ENCODE peak calls at places on chromosomes 5 and 9, in seven cellular contexts. T, B, Q, V, C, S and R are unnamed samples.

GRCh38 chr9:76521906-76522305 is 62.9 kb downstream of the GCNT1 start:
- DNase-seq in V (no peak), B (no peak), C (no peak), T (no peak), Q (no peak), S (no peak), R (no peak)

GRCh38 chr5:5721881-5722280 is 299.4 kb downstream of the ICE1 start:
- DNase-seq in T (no peak), S (no peak), C (no peak), B (no peak), Q (peak; percentile 15), V (no peak), R (no peak)

GRCh38 chr5:150706776-150707390 is 6.0 kb upstream of the RBM22 start:
- DNase-seq in B (no peak), V (no peak), C (no peak), Q (no peak), T (no peak), S (no peak), R (no peak)

GRCh38 chr9:4828776-4829175 is 36.0 kb downstream of the RCL1 start:
- DNase-seq in T (no peak), B (no peak), Q (no peak), S (no peak), C (no peak), V (no peak), R (no peak)

GRCh38 chr9:87547665-87548064 is 50.0 kb downstream of the DAPK1 start:
- DNase-seq in T (no peak), V (no peak), S (no peak), B (peak; percentile 21), C (no peak), Q (peak; percentile 14), R (no peak)

GRCh38 chr5:126369083-126369482 is 54.1 kb upstream of the GRAMD2B start:
- DNase-seq in B (no peak), T (no peak), Q (no peak), S (no peak), C (no peak), V (no peak), R (no peak)

GRCh38 chr5:464843-465590 is 22.0 kb downstream of the EXOC3 start:
- DNase-seq in V (no peak), T (peak; percentile 46), Q (no peak), S (peak; percentile 65), C (no peak), B (no peak), R (no peak)

GRCh38 chr9:4762889-4763521 is 22.0 kb upstream of the AK3 start:
- DNase-seq in C (peak; percentile 34), V (peak; percentile 45), B (no peak), Q (no peak), S (no peak), T (no peak), R (no peak)

GRCh38 chr5:151825445-151825844 is 53.7 kb downstream of the G3BP1 start:
- DNase-seq in Q (peak; percentile 77), S (no peak), B (peak; percentile 56), V (peak; percentile 41), T (peak; percentile 46), C (peak; percentile 72), R (peak; percentile 38)

GRCh38 chr9:110950041-110950645 is 88.1 kb downstream of the LPAR1 start:
- DNase-seq in B (no peak), C (no peak), T (no peak), S (no peak), V (no peak), Q (no peak), R (no peak)

GRCh38 chr9:98870782-98871455 is 63.4 kb downstream of the GALNT12 start:
- DNase-seq in V (no peak), T (no peak), S (no peak), B (no peak), Q (no peak), C (no peak), R (no peak)

GRCh38 chr5:146193291-146193690 is 10.1 kb upstream of the RBM27 start:
- DNase-seq in S (no peak), Q (no peak), B (no peak), T (no peak), C (no peak), V (no peak), R (no peak)

GRCh38 chr5:125461641-125462072 is 715.2 kb upstream of the ZNF608 start:
- DNase-seq in T (no peak), S (no peak), C (no peak), Q (no peak), V (no peak), B (no peak), R (no peak)

GRCh38 chr9:14205463-14205862 is 108.5 kb downstream of the NFIB start:
- DNase-seq in T (no peak), S (no peak), B (peak; percentile 48), Q (peak; percentile 71), V (no peak), C (no peak), R (no peak)

GRCh38 chr9:70250221-70250620 is 8.6 kb upstream of the SMC5 start:
- DNase-seq in S (no peak), T (no peak), Q (no peak), V (no peak), B (no peak), C (no peak), R (no peak)

GRCh38 chr9:89477395-89477794 is 20.5 kb downstream of the SEMA4D start:
- DNase-seq in T (no peak), S (no peak), Q (no peak), B (no peak), C (no peak), V (no peak), R (no peak)

GRCh38 chr9:73270967-73271722 is 119.5 kb downstream of the ANXA1 start:
- DNase-seq in C (no peak), T (no peak), B (peak; percentile 77), S (no peak), V (no peak), Q (peak; percentile 90), R (no peak)

GRCh38 chr5:155082401-155082800 is 68.8 kb downstream of the KIF4B start:
- DNase-seq in Q (peak; percentile 90), C (no peak), T (no peak), V (no peak), S (no peak), B (peak; percentile 43), R (no peak)

GRCh38 chr5:98679963-98680362 is 93.5 kb upstream of the RGMB start:
- DNase-seq in Q (no peak), T (no peak), B (no peak), S (no peak), V (no peak), C (no peak), R (no peak)

GRCh38 chr5:128613111-128613510 is 75.1 kb upstream of the FBN2 start:
- DNase-seq in Q (no peak), T (no peak), C (no peak), V (no peak), S (no peak), B (no peak), R (no peak)

GRCh38 chr5:136028782-136029742 is at the start of gene TGFBI:
- DNase-seq in V (peak; percentile 78), T (peak; percentile 84), Q (peak; percentile 90), B (peak; percentile 78), S (peak; percentile 88), C (peak; percentile 50), R (no peak)

GRCh38 chr5:132949151-132949550 is 14.3 kb downstream of the AFF4 start:
- DNase-seq in V (no peak), T (no peak), C (no peak), S (no peak), B (no peak), Q (no peak), R (no peak)

GRCh38 chr5:73365990-73366667 is 82.4 kb downstream of the FOXD1 start:
- DNase-seq in V (no peak), C (no peak), S (no peak), B (no peak), T (no peak), Q (no peak), R (no peak)

GRCh38 chr5:111697881-111698757 is 58.9 kb downstream of the NREP start:
- DNase-seq in S (no peak), V (no peak), C (no peak), T (no peak), Q (no peak), B (peak; percentile 33), R (no peak)

GRCh38 chr5:34530637-34531036 is 125.5 kb upstream of the RAI14 start:
- DNase-seq in T (no peak), C (no peak), Q (no peak), B (no peak), V (no peak), S (no peak), R (no peak)

GRCh38 chr9:129493002-129493713 is 127.7 kb downstream of the C9orf50 start:
- DNase-seq in T (peak; percentile 23), C (no peak), Q (no peak), V (no peak), B (no peak), S (no peak), R (no peak)
- H3K27ac ChIP-seq in T (peak overlapping the region; percentile 46), C (no peak overlapping the region), Q (peak overlapping the region; percentile 100), V (no peak overlapping the region), B (peak overlapping the region; percentile 99), S (no peak overlapping the region), R (no peak overlapping the region)

DNA sequence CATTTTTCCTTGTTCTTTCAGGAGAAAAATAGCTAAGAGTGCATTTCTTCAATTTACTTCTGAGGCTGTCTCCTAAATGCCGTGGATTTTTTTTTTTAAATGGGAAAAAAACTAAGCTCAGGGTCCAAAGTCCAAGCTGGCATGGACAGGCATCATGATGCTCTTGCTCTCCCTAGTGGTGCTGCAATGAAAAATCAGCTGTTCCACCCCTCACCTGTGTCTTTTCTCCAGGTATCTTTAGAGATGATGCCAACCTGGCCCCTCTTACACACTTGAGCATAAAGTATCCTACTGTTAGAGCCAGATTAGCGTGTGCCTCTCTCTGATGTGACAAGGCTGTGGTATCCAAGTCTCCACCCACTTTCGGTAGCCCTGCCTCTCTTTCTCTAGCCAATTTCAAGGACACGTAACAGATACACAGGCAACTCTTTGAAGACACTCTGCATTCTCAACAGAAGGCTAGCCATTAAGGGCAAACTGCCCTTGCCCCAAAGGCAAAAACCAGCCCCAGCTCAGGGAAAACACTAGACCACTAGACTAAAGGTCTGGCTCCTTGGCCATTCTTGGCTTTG is 208.8 kb downstream of the SAXO1 start:
- DNase-seq in C (no peak), V (no peak), B (peak; percentile 13), Q (no peak), S (no peak), T (no peak), R (no peak)
- TF ChIP-seq CTCF in C (no peak), V (peak; percentile 25), B (peak; percentile 11), Q (no peak), S (peak; percentile 7), T (no peak), R (no peak)

GRCh38 chr5:169831331-169831730 is 149.0 kb downstream of the INSYN2B start:
- DNase-seq in T (no peak), S (no peak), Q (peak; percentile 68), B (no peak), V (no peak), C (no peak), R (no peak)
- H3K27ac ChIP-seq in T (no peak overlapping the region), S (no peak overlapping the region), Q (no peak overlapping the region), B (no peak overlapping the region), V (no peak overlapping the region), C (no peak overlapping the region), R (no peak overlapping the region)

GRCh38 chr5:55985181-55985580 is 9.6 kb downstream of the IL6ST start:
- DNase-seq in B (no peak), S (no peak), T (no peak), C (no peak), Q (no peak), V (no peak), R (no peak)

GRCh38 chr5:55986931-55987330 is 7.8 kb downstream of the IL6ST start:
- DNase-seq in B (no peak), S (no peak), Q (no peak), V (no peak), C (no peak), T (no peak), R (no peak)

GRCh38 chr5:55983986-55984385 is 10.8 kb downstream of the IL6ST start:
- DNase-seq in T (no peak), S (no peak), V (no peak), C (no peak), Q (no peak), B (no peak), R (no peak)

GRCh38 chr5:55982957-55983381 is 11.8 kb downstream of the IL6ST start:
- DNase-seq in S (no peak), B (peak; percentile 60), C (no peak), Q (no peak), V (no peak), T (no peak), R (no peak)
- TF ChIP-seq CTCF in S (peak; percentile 27), B (peak; percentile 43), C (no peak), Q (no peak), V (no peak), T (peak; percentile 22), R (no peak)